ENCODE peak calls at places on chromosomes 5 and 9, in six cellular contexts. One of them, this sample, is unnamed.

GRCh38 chr5:146529984-146530383 is 14.0 kb upstream of the GPR151 start:
- DNase-seq in kidney: no peak
- DNase-seq in tibial artery: no peak
- DNase-seq in MM.1S: peak
- DNase-seq in neural crest cell: no peak
- DNase-seq in upper lobe of right lung: no peak
- DNase-seq in this sample: no peak

GRCh38 chr5:149358294-149358651 is 427 bp downstream of the PCYOX1L start:
- DNase-seq in tibial artery: peak
- DNase-seq in MM.1S: peak
- DNase-seq in kidney: peak
- DNase-seq in neural crest cell: no peak
- DNase-seq in upper lobe of right lung: peak
- DNase-seq in this sample: no peak

GRCh38 chr5:127960126-127960744 is 123.3 kb upstream of the SLC12A2 start:
- DNase-seq in kidney: no peak
- DNase-seq in upper lobe of right lung: no peak
- DNase-seq in tibial artery: no peak
- DNase-seq in MM.1S: peak
- DNase-seq in neural crest cell: no peak
- DNase-seq in this sample: no peak

GRCh38 chr5:82073179-82073578 is 101.4 kb downstream of the ATG10 start:
- DNase-seq in MM.1S: no peak
- DNase-seq in kidney: no peak
- DNase-seq in tibial artery: no peak
- DNase-seq in upper lobe of right lung: no peak
- DNase-seq in neural crest cell: no peak
- DNase-seq in this sample: no peak

GRCh38 chr5:80655231-80655784 is 525 bp upstream of the DHFR start:
- DNase-seq in tibial artery: no peak
- DNase-seq in upper lobe of right lung: no peak
- DNase-seq in kidney: no peak
- DNase-seq in MM.1S: peak
- DNase-seq in neural crest cell: no peak
- DNase-seq in this sample: no peak

GRCh38 chr5:150656191-150657132 is 4.6 kb upstream of the MYOZ3 start:
- DNase-seq in kidney: peak
- DNase-seq in neural crest cell: peak
- DNase-seq in MM.1S: peak
- DNase-seq in upper lobe of right lung: peak
- DNase-seq in tibial artery: peak
- DNase-seq in this sample: peak

GRCh38 chr5:95471922-95472321 is 80.8 kb downstream of the FAM81B start:
- DNase-seq in kidney: no peak
- DNase-seq in upper lobe of right lung: no peak
- DNase-seq in MM.1S: no peak
- DNase-seq in neural crest cell: no peak
- DNase-seq in tibial artery: no peak
- DNase-seq in this sample: no peak

GRCh38 chr9:134634190-134634589 is 7.4 kb upstream of the COL5A1 start:
- DNase-seq in tibial artery: no peak
- DNase-seq in neural crest cell: no peak
- DNase-seq in upper lobe of right lung: peak
- DNase-seq in kidney: no peak
- DNase-seq in MM.1S: no peak
- DNase-seq in this sample: no peak

GRCh38 chr5:43627028-43627427 is 24.0 kb downstream of the NNT start:
- DNase-seq in upper lobe of right lung: no peak
- DNase-seq in neural crest cell: peak
- DNase-seq in kidney: no peak
- DNase-seq in MM.1S: peak
- DNase-seq in tibial artery: no peak
- DNase-seq in this sample: no peak

GRCh38 chr9:134691695-134692572 is 50.3 kb downstream of the COL5A1 start:
- DNase-seq in kidney: peak
- DNase-seq in neural crest cell: no peak
- DNase-seq in tibial artery: peak
- DNase-seq in upper lobe of right lung: no peak
- DNase-seq in MM.1S: no peak
- DNase-seq in this sample: no peak

GRCh38 chr5:32687167-32687831 is 23.8 kb upstream of the NPR3 start:
- DNase-seq in MM.1S: no peak
- DNase-seq in upper lobe of right lung: no peak
- DNase-seq in neural crest cell: no peak
- DNase-seq in tibial artery: no peak
- DNase-seq in kidney: no peak
- DNase-seq in this sample: no peak

GRCh38 chr9:110015759-110016158 is 192.2 kb downstream of the C9orf152 start:
- DNase-seq in tibial artery: no peak
- DNase-seq in upper lobe of right lung: no peak
- DNase-seq in kidney: no peak
- DNase-seq in MM.1S: no peak
- DNase-seq in neural crest cell: no peak
- DNase-seq in this sample: no peak

GRCh38 chr5:98773214-98773463 is 324 bp upstream of the RGMB start:
- DNase-seq in upper lobe of right lung: no peak
- DNase-seq in tibial artery: no peak
- DNase-seq in neural crest cell: no peak
- DNase-seq in kidney: no peak
- DNase-seq in MM.1S: no peak
- DNase-seq in this sample: no peak

GRCh38 chr9:111179577-111179976 is 141.3 kb upstream of the LPAR1 start:
- DNase-seq in MM.1S: no peak
- DNase-seq in tibial artery: no peak
- DNase-seq in kidney: no peak
- DNase-seq in upper lobe of right lung: no peak
- DNase-seq in neural crest cell: no peak
- DNase-seq in this sample: no peak

GRCh38 chr9:84293001-84293798 is 47.4 kb downstream of the SLC28A3 start:
- DNase-seq in tibial artery: no peak
- DNase-seq in MM.1S: peak
- DNase-seq in kidney: no peak
- DNase-seq in upper lobe of right lung: no peak
- DNase-seq in neural crest cell: no peak
- DNase-seq in this sample: no peak

GRCh38 chr5:15170173-15170572 is 298.6 kb upstream of the ANKH start:
- DNase-seq in MM.1S: no peak
- DNase-seq in tibial artery: no peak
- DNase-seq in upper lobe of right lung: no peak
- DNase-seq in kidney: no peak
- DNase-seq in neural crest cell: no peak
- DNase-seq in this sample: no peak

GRCh38 chr9:114098660-114099522 is at the start of gene KIF12:
- DNase-seq in upper lobe of right lung: peak
- DNase-seq in kidney: peak
- DNase-seq in MM.1S: no peak
- DNase-seq in neural crest cell: peak
- DNase-seq in tibial artery: peak
- DNase-seq in this sample: peak

GRCh38 chr5:124057161-124057814 is 545.3 kb downstream of the CSNK1G3 start:
- DNase-seq in MM.1S: peak
- DNase-seq in kidney: no peak
- DNase-seq in neural crest cell: no peak
- DNase-seq in tibial artery: peak
- DNase-seq in upper lobe of right lung: peak
- DNase-seq in this sample: no peak

GRCh38 chr5:73808916-73809315 is 182.9 kb downstream of the ARHGEF28 start:
- DNase-seq in tibial artery: no peak
- DNase-seq in neural crest cell: no peak
- DNase-seq in kidney: no peak
- DNase-seq in MM.1S: no peak
- DNase-seq in upper lobe of right lung: no peak
- DNase-seq in this sample: no peak

GRCh38 chr5:130333089-130333488 is 428.8 kb downstream of the CHSY3 start:
- DNase-seq in MM.1S: no peak
- DNase-seq in tibial artery: no peak
- DNase-seq in neural crest cell: no peak
- DNase-seq in upper lobe of right lung: no peak
- DNase-seq in kidney: no peak
- DNase-seq in this sample: no peak

GRCh38 chr5:6781711-6782110 is 68.5 kb downstream of the TENT4A start:
- DNase-seq in neural crest cell: no peak
- DNase-seq in MM.1S: no peak
- DNase-seq in kidney: no peak
- DNase-seq in upper lobe of right lung: no peak
- DNase-seq in tibial artery: no peak
- DNase-seq in this sample: no peak

GRCh38 chr5:6785161-6785860 is 72.1 kb downstream of the TENT4A start:
- DNase-seq in tibial artery: no peak
- DNase-seq in upper lobe of right lung: no peak
- DNase-seq in MM.1S: no peak
- DNase-seq in kidney: no peak
- DNase-seq in neural crest cell: no peak
- DNase-seq in this sample: no peak

GRCh38 chr5:6784481-6784880 is 71.2 kb downstream of the TENT4A start:
- DNase-seq in tibial artery: no peak
- DNase-seq in neural crest cell: no peak
- DNase-seq in MM.1S: no peak
- DNase-seq in upper lobe of right lung: no peak
- DNase-seq in kidney: no peak
- DNase-seq in this sample: no peak

GRCh38 chr5:6783787-6784186 is 70.6 kb downstream of the TENT4A start:
- DNase-seq in upper lobe of right lung: no peak
- DNase-seq in MM.1S: no peak
- DNase-seq in tibial artery: no peak
- DNase-seq in kidney: no peak
- DNase-seq in neural crest cell: no peak
- DNase-seq in this sample: no peak

DNA sequence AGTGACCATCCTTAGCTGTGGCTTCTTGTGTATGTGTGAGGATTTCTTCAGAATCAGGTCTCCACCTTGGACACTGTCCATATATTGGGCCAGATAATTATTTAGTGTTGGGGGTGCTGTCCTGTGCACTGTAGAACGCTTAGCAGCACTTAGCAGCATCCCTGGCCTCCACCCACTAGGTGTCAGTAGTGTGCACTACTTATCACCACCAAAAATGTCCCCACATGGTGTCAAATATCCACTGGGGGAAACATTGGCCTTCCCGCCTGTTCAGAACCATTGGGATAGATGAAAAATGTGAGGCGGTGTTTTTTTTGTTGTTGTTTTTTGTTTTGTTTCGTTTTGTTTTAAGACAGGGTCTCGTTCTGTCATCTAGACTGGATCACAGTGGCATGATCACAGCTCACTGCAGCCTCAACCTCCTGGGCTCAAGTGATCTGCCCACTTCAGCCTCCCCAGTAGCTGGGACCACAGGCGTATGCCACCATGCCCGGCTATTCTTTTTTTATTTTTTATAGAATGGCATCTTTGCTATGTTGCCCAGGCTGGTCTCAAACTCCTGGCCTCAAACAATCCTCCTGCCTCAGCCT is 67.7 kb downstream of the TENT4A start:
- DNase-seq in neural crest cell: no peak
- DNase-seq in MM.1S: peak
- DNase-seq in tibial artery: no peak
- DNase-seq in kidney: no peak
- DNase-seq in upper lobe of right lung: no peak
- DNase-seq in this sample: no peak
- TF ChIP-seq CTCF in neural crest cell: peak
- TF ChIP-seq CTCF in MM.1S: peak
- TF ChIP-seq CTCF in tibial artery: no peak
- TF ChIP-seq CTCF in kidney: no peak
- TF ChIP-seq CTCF in upper lobe of right lung: peak
- TF ChIP-seq CTCF in this sample: peak

GRCh38 chr9:108889649-108890067 is 27.6 kb downstream of the ACTL7A start:
- DNase-seq in neural crest cell: no peak
- DNase-seq in tibial artery: no peak
- DNase-seq in kidney: no peak
- DNase-seq in MM.1S: no peak
- DNase-seq in upper lobe of right lung: no peak
- DNase-seq in this sample: no peak
- TF ChIP-seq CTCF in neural crest cell: no peak
- TF ChIP-seq CTCF in tibial artery: no peak
- TF ChIP-seq CTCF in kidney: no peak
- TF ChIP-seq CTCF in MM.1S: peak
- TF ChIP-seq CTCF in upper lobe of right lung: no peak
- TF ChIP-seq CTCF in this sample: no peak

DNA sequence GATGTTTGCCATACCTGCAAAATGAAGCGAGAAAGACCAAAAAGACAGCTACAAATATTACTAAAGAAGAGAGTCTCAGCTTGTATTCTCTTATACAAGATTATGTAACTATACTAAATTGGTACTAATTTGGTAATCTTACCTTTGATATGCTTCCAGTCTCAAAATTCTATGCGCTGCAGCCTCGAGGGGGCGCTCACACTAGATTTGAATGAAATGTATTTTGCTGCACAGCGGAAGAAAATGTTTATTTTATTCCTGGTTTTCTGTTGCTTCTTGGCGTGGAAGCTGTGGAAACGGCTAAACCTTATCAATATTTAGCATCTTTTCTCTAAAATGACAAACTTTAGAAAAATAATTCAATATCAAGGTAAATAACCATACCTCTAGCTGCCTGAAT is 267.0 kb upstream of the NUDT12 start:
- DNase-seq in neural crest cell: no peak
- DNase-seq in tibial artery: no peak
- DNase-seq in MM.1S: no peak
- DNase-seq in upper lobe of right lung: no peak
- DNase-seq in kidney: no peak
- DNase-seq in this sample: no peak
- TF ChIP-seq CTCF in neural crest cell: peak
- TF ChIP-seq CTCF in tibial artery: no peak
- TF ChIP-seq CTCF in MM.1S: peak
- TF ChIP-seq CTCF in upper lobe of right lung: no peak
- TF ChIP-seq CTCF in kidney: no peak
- TF ChIP-seq CTCF in this sample: peak

GRCh38 chr5:6202615-6203365 is 175.6 kb downstream of the MED10 start:
- DNase-seq in kidney: no peak
- DNase-seq in tibial artery: no peak
- DNase-seq in MM.1S: no peak
- DNase-seq in upper lobe of right lung: no peak
- DNase-seq in neural crest cell: peak
- DNase-seq in this sample: no peak

GRCh38 chr5:6197427-6197826 is 180.9 kb downstream of the MED10 start:
- DNase-seq in neural crest cell: no peak
- DNase-seq in MM.1S: no peak
- DNase-seq in upper lobe of right lung: no peak
- DNase-seq in tibial artery: no peak
- DNase-seq in kidney: no peak
- DNase-seq in this sample: no peak

GRCh38 chr5:6202113-6202512 is 176.2 kb downstream of the MED10 start:
- DNase-seq in kidney: no peak
- DNase-seq in tibial artery: no peak
- DNase-seq in neural crest cell: no peak
- DNase-seq in MM.1S: no peak
- DNase-seq in upper lobe of right lung: no peak
- DNase-seq in this sample: no peak

GRCh38 chr5:6195711-6196358 is 182.5 kb downstream of the MED10 start:
- DNase-seq in upper lobe of right lung: no peak
- DNase-seq in neural crest cell: no peak
- DNase-seq in kidney: no peak
- DNase-seq in MM.1S: no peak
- DNase-seq in tibial artery: no peak
- DNase-seq in this sample: no peak

DNA sequence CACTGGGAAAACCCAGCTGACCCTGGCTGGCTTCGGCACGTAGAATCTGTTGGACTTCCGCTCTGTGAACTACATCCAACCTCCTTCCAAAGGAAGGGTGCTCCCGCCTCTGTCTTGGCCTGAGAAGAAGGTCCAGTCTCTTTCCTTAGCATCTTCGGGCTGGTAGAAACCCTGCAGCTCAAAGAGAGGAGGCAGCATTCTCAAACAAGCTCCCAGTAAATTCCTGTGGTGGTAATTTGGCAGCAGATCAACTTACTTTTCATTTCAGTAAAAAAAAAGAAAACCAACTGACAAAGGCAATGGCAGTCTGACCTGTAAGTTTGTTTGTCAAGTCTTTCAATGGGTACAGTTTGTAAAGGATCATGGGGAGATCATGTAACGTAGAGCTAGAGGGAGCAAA is 176.7 kb downstream of the MED10 start:
- DNase-seq in neural crest cell: no peak
- DNase-seq in kidney: no peak
- DNase-seq in upper lobe of right lung: no peak
- DNase-seq in MM.1S: no peak
- DNase-seq in tibial artery: no peak
- DNase-seq in this sample: no peak
- TF ChIP-seq CTCF in neural crest cell: no peak
- TF ChIP-seq CTCF in kidney: no peak
- TF ChIP-seq CTCF in upper lobe of right lung: no peak
- TF ChIP-seq CTCF in MM.1S: no peak
- TF ChIP-seq CTCF in tibial artery: no peak
- TF ChIP-seq CTCF in this sample: no peak

This sample was measured in progenitor cell of endocrine pancreas.